ENCODE peak calls at places on chromosomes 11 and 22, in eight cellular contexts. I is heart right ventricle, L is psoas muscle, W is ovary, Q is adrenal gland, Z is thoracic aorta, U is keratinocyte, S is left ventricle myocardium inferior. F is an unnamed sample.

GRCh38 chr22:30910358-30910757 is 58.2 kb downstream of the MORC2 start:
- DNase-seq in I (no peak), L (no peak), W (no peak), Q (no peak), Z (no peak), U (no peak), S (no peak), F (no peak)

GRCh38 chr11:117821431-117821830 is 3.1 kb downstream of the FXYD2 start:
- DNase-seq in I (no peak), L (no peak), W (no peak), Q (no peak), Z (no peak), U (no peak), S (no peak), F (no peak)

GRCh38 chr11:126318642-126319373 is 14.9 kb downstream of the DCPS start:
- DNase-seq in I (no peak), L (no peak), W (no peak), Q (no peak), Z (no peak), U (peak; percentile 61), S (peak; percentile 44), F (no peak)

GRCh38 chr11:66126808-66127555 is 56.9 kb downstream of the PACS1 start:
- DNase-seq in I (peak; percentile 37), L (peak; percentile 36), W (peak; percentile 34), Q (peak; percentile 43), Z (peak; percentile 6), U (peak; percentile 67), S (peak; percentile 46), F (no peak)

GRCh38 chr11:116931206-116931953 is 94.0 kb upstream of the APOA1 start:
- DNase-seq in I (no peak), L (no peak), W (no peak), Q (peak; percentile 9), Z (no peak), U (peak; percentile 13), S (no peak), F (no peak)

GRCh38 chr11:35047179-35047578 is 91.8 kb upstream of the CD44 start:
- DNase-seq in I (no peak), L (no peak), W (no peak), Q (no peak), Z (no peak), U (no peak), S (no peak), F (no peak)

GRCh38 chr11:108669711-108670110 is 4.8 kb downstream of the DDX10 start:
- DNase-seq in I (no peak), L (no peak), W (no peak), Q (no peak), Z (no peak), U (no peak), S (no peak), F (no peak)

GRCh38 chr22:46297151-46297819 is 615 bp downstream of the GTSE1 start:
- DNase-seq in I (no peak), L (peak; percentile 31), W (peak; percentile 60), Q (peak; percentile 74), Z (no peak), U (no peak), S (peak; percentile 26), F (no peak)

GRCh38 chr11:114291847-114292680 is 4.1 kb upstream of the NNMT start:
- DNase-seq in I (no peak), L (no peak), W (no peak), Q (no peak), Z (no peak), U (no peak), S (no peak), F (no peak)

GRCh38 chr11:103031834-103032233 is 60.1 kb downstream of the DCUN1D5 start:
- DNase-seq in I (no peak), L (no peak), W (no peak), Q (no peak), Z (no peak), U (no peak), S (no peak), F (no peak)

GRCh38 chr11:101459020-101459419 is 124.8 kb downstream of the TRPC6 start:
- DNase-seq in I (no peak), L (no peak), W (no peak), Q (no peak), Z (no peak), U (no peak), S (no peak), F (no peak)

GRCh38 chr11:105429421-105429965 is 180.4 kb upstream of the GRIA4 start:
- DNase-seq in I (no peak), L (no peak), W (no peak), Q (no peak), Z (no peak), U (no peak), S (no peak), F (no peak)

GRCh38 chr22:22836635-22837034 is 51.0 kb upstream of the IGLL5 start:
- DNase-seq in I (no peak), L (no peak), W (no peak), Q (no peak), Z (no peak), U (no peak), S (no peak), F (no peak)

DNA sequence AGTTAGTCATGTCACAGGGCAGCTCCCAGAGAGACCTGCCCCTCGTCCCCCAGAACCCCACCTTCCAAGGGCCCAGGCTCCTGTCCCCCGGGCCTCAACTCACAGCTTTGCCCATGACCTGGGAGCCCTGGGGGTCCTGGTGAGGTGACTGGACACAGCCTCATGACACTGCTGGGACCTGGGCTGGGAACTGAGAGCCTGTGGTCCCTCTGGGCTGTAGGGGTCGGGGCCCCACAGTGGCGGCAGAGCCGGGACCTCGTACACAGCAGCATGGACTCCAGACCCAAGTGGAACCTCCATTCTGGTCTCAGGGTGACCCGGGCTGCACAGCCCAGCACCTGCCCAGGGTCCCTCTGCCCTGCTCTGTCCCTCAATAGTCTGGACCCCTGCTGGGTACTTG is 6.9 kb downstream of the APOBEC3A start:
- DNase-seq in I (no peak), L (no peak), W (no peak), Q (no peak), Z (no peak), U (no peak), S (no peak), F (no peak)
- H3K36me3 ChIP-seq in I (no peaks in the 10 kb centered on the region), L (no peaks in the 10 kb centered on the region), W (no peaks in the 10 kb centered on the region), Q (no peaks in the 10 kb centered on the region), Z (no peaks in the 10 kb centered on the region), U (no peaks in the 10 kb centered on the region), S (no peaks in the 10 kb centered on the region), F (no peaks in the 10 kb centered on the region)

DNA sequence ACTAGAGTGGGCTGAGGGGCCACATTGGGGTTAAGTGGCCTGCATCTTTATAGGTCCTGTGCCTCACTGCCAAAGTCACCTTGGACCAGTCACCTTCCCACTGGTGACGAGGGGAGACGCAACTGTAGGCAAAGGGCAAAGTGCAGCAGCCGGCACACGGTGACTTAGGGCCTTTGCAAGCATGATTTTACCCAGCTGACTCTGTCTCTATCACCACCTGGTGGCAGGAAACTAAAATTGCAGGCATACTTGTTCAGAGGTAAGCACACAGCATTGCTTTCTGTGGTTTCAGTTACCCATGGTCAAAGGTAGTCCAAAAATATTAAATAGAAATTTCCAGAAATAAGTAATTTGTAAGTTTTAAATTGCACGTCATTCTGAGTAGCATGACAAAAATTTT is 1164.4 kb downstream of the BRD1 start:
- DNase-seq in I (no peak), L (no peak), W (no peak), Q (no peak), Z (no peak), U (no peak), S (no peak), F (no peak)
- TF ChIP-seq CTCF in I (peak; percentile 25), L (peak; percentile 13), W (no peak), Q (no peak), Z (no peak), U (peak; percentile 28), S (no peak), F (no peak)

DNA sequence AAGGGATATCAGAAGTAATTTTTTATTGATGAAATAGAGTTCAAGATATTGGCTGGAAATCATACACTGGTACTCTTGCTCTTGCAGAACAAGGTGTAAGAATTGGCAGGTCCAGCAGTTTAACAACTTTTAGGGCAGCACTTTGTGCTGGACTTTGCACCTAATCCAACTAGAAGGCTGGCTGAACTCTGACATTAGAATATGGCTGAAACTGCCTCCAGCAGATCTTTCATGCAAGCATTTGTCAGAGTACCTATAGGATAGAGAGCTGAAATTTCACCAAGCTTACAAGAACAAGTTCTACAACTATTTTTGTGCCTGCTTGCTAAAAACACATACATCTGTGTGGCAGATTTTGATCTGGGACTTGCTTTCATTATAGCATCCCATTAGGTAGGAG is 17.2 kb downstream of the HPS5 start:
- DNase-seq in I (no peak), L (no peak), W (no peak), Q (no peak), Z (no peak), U (no peak), S (no peak), F (no peak)
- H3K36me3 ChIP-seq in I (peaks cover 50% of the 10 kb centered on the region), L (peaks cover 8% of the 10 kb centered on the region), W (no peaks in the 10 kb centered on the region), Q (no peaks in the 10 kb centered on the region), Z (peaks cover 22% of the 10 kb centered on the region), U (peaks cover 16% of the 10 kb centered on the region), S (peaks cover 90% of the 10 kb centered on the region), F (no peaks in the 10 kb centered on the region)

GRCh38 chr11:2314525-2315394 is 12.9 kb downstream of the TSPAN32 start:
- DNase-seq in I (peak; percentile 91), L (peak; percentile 71), W (peak; percentile 99), Q (peak; percentile 78), Z (peak; percentile 82), U (no peak), S (peak; percentile 91), F (peak; percentile 93)

GRCh38 chr11:2314136-2314524 is 12.3 kb downstream of the TSPAN32 start:
- DNase-seq in I (no peak), L (no peak), W (peak; percentile 43), Q (no peak), Z (no peak), U (no peak), S (no peak), F (no peak)

GRCh38 chr11:2312232-2313042 is 10.6 kb downstream of the TSPAN32 start:
- DNase-seq in I (no peak), L (no peak), W (no peak), Q (no peak), Z (no peak), U (no peak), S (no peak), F (no peak)

GRCh38 chr11:2311456-2312201 is 9.8 kb downstream of the TSPAN32 start:
- DNase-seq in I (no peak), L (no peak), W (no peak), Q (no peak), Z (no peak), U (no peak), S (no peak), F (no peak)

DNA sequence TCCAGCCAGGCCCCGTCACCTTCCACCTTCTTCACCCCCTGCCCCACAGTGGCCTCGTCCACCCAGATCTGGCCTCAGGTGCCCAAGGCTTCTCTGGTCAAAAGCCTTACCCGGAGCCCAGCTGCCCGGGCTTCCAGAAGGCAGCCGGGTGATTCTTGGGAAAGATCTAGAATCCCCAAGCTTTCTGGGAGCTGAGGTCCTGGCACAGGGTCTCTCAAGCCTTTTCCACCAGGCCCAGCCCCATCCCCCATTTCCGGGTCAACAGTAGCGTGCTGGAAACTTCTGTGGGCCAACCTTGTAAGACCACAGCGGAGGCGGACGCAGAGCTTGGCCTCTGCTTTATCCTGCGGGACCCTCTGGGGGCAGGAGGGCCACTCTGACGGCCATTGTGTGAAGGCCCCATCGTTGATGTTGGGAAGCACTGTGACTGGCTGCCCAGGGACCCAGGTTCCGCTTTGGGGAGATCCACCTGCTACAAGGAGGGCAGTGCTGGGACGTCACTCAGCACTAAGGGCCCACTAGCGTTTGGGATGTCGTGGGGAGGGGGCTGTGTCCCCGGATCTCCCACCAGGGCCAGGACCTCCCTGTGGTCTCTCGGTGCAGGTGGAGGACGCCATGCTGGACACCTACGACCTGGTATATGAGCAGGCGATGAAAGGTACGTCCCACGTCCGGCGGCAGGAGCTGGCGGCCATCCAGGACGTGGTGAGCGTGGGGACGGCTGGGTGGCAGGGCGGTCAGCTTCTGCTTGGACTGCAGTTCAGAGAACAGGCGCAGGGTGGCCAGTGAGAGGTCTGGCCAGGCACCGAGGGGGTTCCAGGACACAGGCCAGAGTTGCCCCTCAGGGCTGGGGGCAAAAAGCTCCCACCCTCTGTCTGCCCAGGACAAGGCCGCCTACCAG is 11.5 kb downstream of the TSPAN32 start:
- DNase-seq in I (peak; percentile 65), L (no peak), W (peak; percentile 54), Q (no peak), Z (no peak), U (no peak), S (peak; percentile 57), F (peak; percentile 70)
- TF ChIP-seq CTCF in I (peak; percentile 41), L (no peak), W (no peak), Q (no peak), Z (no peak), U (no peak), S (peak; percentile 59), F (no peak)